ENCODE peak calls at places on chromosomes 4 and X, in four cellular contexts. One of them, this sample, is unnamed.

GRCh38 chr4:118373614-118374255 is 20.9 kb upstream of the PRSS12 start:
- DNase-seq in K562: no peak
- DNase-seq in GM12878: no peak
- DNase-seq in HL-60: no peak
- DNase-seq in this sample: no peak

GRCh38 chr4:109548655-109549054 is 11.4 kb upstream of the MCUB start:
- DNase-seq in K562: no peak
- DNase-seq in GM12878: no peak
- DNase-seq in HL-60: peak; percentile 50
- DNase-seq in this sample: no peak

GRCh38 chr4:124948976-124949597 is 236.6 kb upstream of the ANKRD50 start:
- DNase-seq in K562: no peak
- DNase-seq in GM12878: no peak
- DNase-seq in HL-60: no peak
- DNase-seq in this sample: no peak

GRCh38 chr4:57078685-57079521 is 31.3 kb downstream of the IGFBP7 start:
- DNase-seq in K562: no peak
- DNase-seq in GM12878: no peak
- DNase-seq in HL-60: no peak
- DNase-seq in this sample: no peak

GRCh38 chrX:10612215-10612614 is 8.2 kb downstream of the MID1 start:
- DNase-seq in K562: no peak
- DNase-seq in GM12878: no peak
- DNase-seq in HL-60: no peak
- DNase-seq in this sample: no peak

GRCh38 chr4:14157262-14157661 is 529.7 kb upstream of the BOD1L1 start:
- DNase-seq in K562: no peak
- DNase-seq in GM12878: no peak
- DNase-seq in HL-60: no peak
- DNase-seq in this sample: no peak

GRCh38 chrX:10245219-10245618 is 88.4 kb downstream of the CLCN4 start:
- DNase-seq in K562: no peak
- DNase-seq in GM12878: no peak
- DNase-seq in HL-60: no peak
- DNase-seq in this sample: no peak

GRCh38 chr4:3406431-3406830 is 35.3 kb upstream of the HGFAC start:
- DNase-seq in K562: no peak
- DNase-seq in GM12878: no peak
- DNase-seq in HL-60: no peak
- DNase-seq in this sample: no peak

GRCh38 chr4:95694411-95694810 is 145.5 kb upstream of the PDHA2 start:
- DNase-seq in K562: no peak
- DNase-seq in GM12878: no peak
- DNase-seq in HL-60: no peak
- DNase-seq in this sample: no peak

GRCh38 chr4:83378426-83378825 is 43.8 kb upstream of the HPSE start:
- DNase-seq in K562: peak; percentile 58
- DNase-seq in GM12878: no peak
- DNase-seq in HL-60: no peak
- DNase-seq in this sample: no peak

GRCh38 chr4:24722026-24722568 is 73.3 kb upstream of the SOD3 start:
- DNase-seq in K562: no peak
- DNase-seq in GM12878: no peak
- DNase-seq in HL-60: no peak
- DNase-seq in this sample: no peak

GRCh38 chrX:10108288-10108687 is 48.5 kb upstream of the CLCN4 start:
- DNase-seq in K562: no peak
- DNase-seq in GM12878: no peak
- DNase-seq in HL-60: no peak
- DNase-seq in this sample: no peak

GRCh38 chr4:103091601-103092223 is 7.9 kb downstream of the BDH2 start:
- DNase-seq in K562: peak; percentile 72
- DNase-seq in GM12878: peak; percentile 59
- DNase-seq in HL-60: peak; percentile 50
- DNase-seq in this sample: no peak

GRCh38 chrX:109403927-109404326 is 78.0 kb downstream of the GUCY2F start:
- DNase-seq in K562: no peak
- DNase-seq in GM12878: no peak
- DNase-seq in HL-60: no peak
- DNase-seq in this sample: no peak

GRCh38 chrX:47613082-47613481 is 6.6 kb downstream of the SYN1 start:
- DNase-seq in K562: peak; percentile 24
- DNase-seq in GM12878: no peak
- DNase-seq in HL-60: no peak
- DNase-seq in this sample: no peak

GRCh38 chr4:132540797-132541196 is 608.3 kb upstream of the PCDH10 start:
- DNase-seq in K562: no peak
- DNase-seq in GM12878: no peak
- DNase-seq in HL-60: no peak
- DNase-seq in this sample: no peak

GRCh38 chr4:156109943-156110925 is 156.6 kb upstream of the CTSO start:
- DNase-seq in K562: peak; percentile 1
- DNase-seq in GM12878: no peak
- DNase-seq in HL-60: peak; percentile 67
- DNase-seq in this sample: no peak

GRCh38 chrX:48531359-48531954 is 8.1 kb upstream of the TBC1D25 start:
- DNase-seq in K562: peak; percentile 75
- DNase-seq in GM12878: no peak
- DNase-seq in HL-60: no peak
- DNase-seq in this sample: no peak

GRCh38 chrX:153944140-153944799 is at the start of gene RENBP:
- DNase-seq in K562: peak; percentile 77
- DNase-seq in GM12878: no peak
- DNase-seq in HL-60: peak; percentile 47
- DNase-seq in this sample: no peak

GRCh38 chr4:90357117-90357710 is 230.0 kb downstream of the CCSER1 start:
- DNase-seq in K562: peak; percentile 28
- DNase-seq in GM12878: no peak
- DNase-seq in HL-60: peak; percentile 5
- DNase-seq in this sample: no peak

GRCh38 chr4:8199594-8200301 is 658 bp downstream of the SH3TC1 start:
- DNase-seq in K562: no peak
- DNase-seq in GM12878: no peak
- DNase-seq in HL-60: no peak
- DNase-seq in this sample: no peak

GRCh38 chr4:101345271-101345595 is 2.1 kb downstream of the PPP3CA start:
- DNase-seq in K562: peak; percentile 13
- DNase-seq in GM12878: no peak
- DNase-seq in HL-60: peak; percentile 67
- DNase-seq in this sample: no peak

GRCh38 chr4:24089831-24090531 is 200.1 kb upstream of the PPARGC1A start:
- DNase-seq in K562: no peak
- DNase-seq in GM12878: no peak
- DNase-seq in HL-60: no peak
- DNase-seq in this sample: no peak

GRCh38 chrX:125769628-125770027 is 396.5 kb downstream of the DCAF12L2 start:
- DNase-seq in K562: no peak
- DNase-seq in GM12878: no peak
- DNase-seq in HL-60: no peak
- DNase-seq in this sample: no peak

GRCh38 chr4:184746532-184746870 is 12.6 kb upstream of the CENPU start:
- DNase-seq in K562: no peak
- DNase-seq in GM12878: no peak
- DNase-seq in HL-60: no peak
- DNase-seq in this sample: no peak

GRCh38 chr4:78864405-78865024 is 74.7 kb downstream of the PAQR3 start:
- DNase-seq in K562: peak; percentile 75
- DNase-seq in GM12878: peak; percentile 44
- DNase-seq in HL-60: peak; percentile 63
- DNase-seq in this sample: no peak

GRCh38 chr4:97759785-97760184 is 383.5 kb downstream of the STPG2 start:
- DNase-seq in K562: no peak
- DNase-seq in GM12878: no peak
- DNase-seq in HL-60: no peak
- DNase-seq in this sample: no peak

GRCh38 chr4:114272226-114272625 is 292.8 kb upstream of the ARSJ start:
- DNase-seq in K562: no peak
- DNase-seq in GM12878: no peak
- DNase-seq in HL-60: no peak
- DNase-seq in this sample: no peak

DNA sequence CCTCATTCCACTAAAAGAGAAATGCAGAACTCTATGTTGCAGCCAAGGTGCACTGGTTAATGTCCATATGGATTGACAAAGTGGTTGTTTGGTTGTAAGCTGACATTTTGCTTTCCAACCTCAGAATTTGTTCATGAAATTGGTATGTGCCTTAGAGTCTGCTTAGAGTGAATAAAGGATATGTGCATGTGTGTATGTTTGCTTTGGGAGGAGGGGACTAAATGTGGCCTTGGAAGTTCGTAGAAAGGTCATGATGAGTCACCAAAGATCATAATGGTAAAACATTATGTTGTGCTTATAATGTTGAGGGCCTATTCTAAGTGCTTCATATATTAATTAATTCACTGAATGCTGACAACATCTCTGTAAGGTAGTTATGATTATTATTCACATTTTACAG is 44.1 kb upstream of the MBNL3 start:
- DNase-seq in K562: peak; percentile 1
- DNase-seq in GM12878: no peak
- DNase-seq in HL-60: no peak
- DNase-seq in this sample: no peak
- TF ChIP-seq SPI1 in K562: no peak
- TF ChIP-seq SPI1 in GM12878: no peak
- TF ChIP-seq SPI1 in HL-60: no peak
- TF ChIP-seq SPI1 in this sample: no peak

GRCh38 chrX:39910651-39911050 is 187.1 kb downstream of the BCOR start:
- DNase-seq in K562: no peak
- DNase-seq in GM12878: no peak
- DNase-seq in HL-60: no peak
- DNase-seq in this sample: no peak

GRCh38 chrX:39909996-39910395 is 187.8 kb downstream of the BCOR start:
- DNase-seq in K562: no peak
- DNase-seq in GM12878: no peak
- DNase-seq in HL-60: no peak
- DNase-seq in this sample: no peak

GRCh38 chrX:39905475-39905889 is 192.3 kb downstream of the BCOR start:
- DNase-seq in K562: peak; percentile 38
- DNase-seq in GM12878: no peak
- DNase-seq in HL-60: peak; percentile 18
- DNase-seq in this sample: no peak

GRCh38 chrX:39905946-39906345 is 191.8 kb downstream of the BCOR start:
- DNase-seq in K562: no peak
- DNase-seq in GM12878: no peak
- DNase-seq in HL-60: no peak
- DNase-seq in this sample: no peak

GRCh38 chrX:39907964-39908616 is 189.7 kb downstream of the BCOR start:
- DNase-seq in K562: no peak
- DNase-seq in GM12878: no peak
- DNase-seq in HL-60: peak; percentile 47
- DNase-seq in this sample: no peak
- TF ChIP-seq POLR2AphosphoS5 in K562: no peak
- TF ChIP-seq POLR2AphosphoS5 in GM12878: no peak
- TF ChIP-seq POLR2AphosphoS5 in HL-60: no peak
- TF ChIP-seq POLR2AphosphoS5 in this sample: no peak

GRCh38 chr4:26206981-26207380 is 113.8 kb upstream of the RBPJ start:
- DNase-seq in K562: no peak
- DNase-seq in GM12878: no peak
- DNase-seq in HL-60: no peak
- DNase-seq in this sample: no peak
- TF ChIP-seq SPI1 in K562: no peak
- TF ChIP-seq SPI1 in GM12878: no peak
- TF ChIP-seq SPI1 in HL-60: no peak
- TF ChIP-seq SPI1 in this sample: no peak

GRCh38 chr4:19214591-19214990 is 1037.1 kb upstream of the SLIT2 start:
- DNase-seq in K562: no peak
- DNase-seq in GM12878: no peak
- DNase-seq in HL-60: no peak
- DNase-seq in this sample: no peak

GRCh38 chr4:19213388-19213787 is 1038.3 kb upstream of the SLIT2 start:
- DNase-seq in K562: no peak
- DNase-seq in GM12878: no peak
- DNase-seq in HL-60: no peak
- DNase-seq in this sample: no peak

GRCh38 chr4:19216495-19216894 is 1035.2 kb upstream of the SLIT2 start:
- DNase-seq in K562: no peak
- DNase-seq in GM12878: no peak
- DNase-seq in HL-60: no peak
- DNase-seq in this sample: no peak
- TF ChIP-seq POLR2AphosphoS5 in K562: no peak
- TF ChIP-seq POLR2AphosphoS5 in GM12878: no peak
- TF ChIP-seq POLR2AphosphoS5 in HL-60: no peak
- TF ChIP-seq POLR2AphosphoS5 in this sample: no peak

GRCh38 chr4:52195882-52196281 is 144.8 kb downstream of the SPATA18 start:
- DNase-seq in K562: no peak
- DNase-seq in GM12878: no peak
- DNase-seq in HL-60: no peak
- DNase-seq in this sample: no peak
- TF ChIP-seq SPI1 in K562: no peak
- TF ChIP-seq SPI1 in GM12878: no peak
- TF ChIP-seq SPI1 in HL-60: no peak
- TF ChIP-seq SPI1 in this sample: no peak

DNA sequence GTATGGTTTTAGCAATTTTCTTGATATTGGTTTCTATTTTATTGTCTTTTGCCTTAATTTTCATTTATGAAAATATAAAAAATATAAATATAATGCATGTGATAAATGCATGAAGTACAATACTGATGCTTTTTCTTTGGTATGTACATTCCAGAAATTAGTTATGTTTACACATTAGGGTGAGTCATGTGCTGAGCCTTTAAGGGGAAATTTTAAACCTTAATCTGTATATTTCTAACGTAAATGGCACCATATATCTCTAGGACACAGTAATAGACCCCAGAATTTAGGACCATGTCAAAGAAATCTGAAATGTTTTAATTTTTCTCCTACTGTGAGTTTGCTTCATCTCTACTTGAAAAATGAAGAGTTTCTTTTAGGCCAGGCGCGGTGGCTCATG is 117.8 kb upstream of the SPRY1 start:
- DNase-seq in K562: no peak
- DNase-seq in GM12878: no peak
- DNase-seq in HL-60: no peak
- DNase-seq in this sample: no peak
- TF ChIP-seq POLR2AphosphoS5 in K562: no peak
- TF ChIP-seq POLR2AphosphoS5 in GM12878: no peak
- TF ChIP-seq POLR2AphosphoS5 in HL-60: no peak
- TF ChIP-seq POLR2AphosphoS5 in this sample: no peak

GRCh38 chr4:168781341-168781740 is 228.7 kb downstream of the CBR4 start:
- DNase-seq in K562: no peak
- DNase-seq in GM12878: no peak
- DNase-seq in HL-60: no peak
- DNase-seq in this sample: no peak
- TF ChIP-seq SPI1 in K562: no peak
- TF ChIP-seq SPI1 in GM12878: no peak
- TF ChIP-seq SPI1 in HL-60: no peak
- TF ChIP-seq SPI1 in this sample: no peak

GRCh38 chr4:85151349-85151748 is 184.9 kb upstream of the WDFY3 start:
- DNase-seq in K562: no peak
- DNase-seq in GM12878: no peak
- DNase-seq in HL-60: no peak
- DNase-seq in this sample: no peak
- TF ChIP-seq POLR2AphosphoS5 in K562: no peak
- TF ChIP-seq POLR2AphosphoS5 in GM12878: no peak
- TF ChIP-seq POLR2AphosphoS5 in HL-60: no peak
- TF ChIP-seq POLR2AphosphoS5 in this sample: no peak

GRCh38 chr4:38687571-38688011 is 23.6 kb downstream of the KLF3 start:
- DNase-seq in K562: no peak
- DNase-seq in GM12878: no peak
- DNase-seq in HL-60: no peak
- DNase-seq in this sample: no peak
- TF ChIP-seq SPI1 in K562: no peak
- TF ChIP-seq SPI1 in GM12878: no peak
- TF ChIP-seq SPI1 in HL-60: no peak
- TF ChIP-seq SPI1 in this sample: no peak

This sample was measured in GM12891.